ENCODE peak calls at places on chromosomes 12 and 14, in five cellular contexts. One of them, this sample, is unnamed.

GRCh38 chr12:95972832-95973465 is 23.2 kb downstream of the HAL start:
- DNase-seq in K562: no peak
- DNase-seq in tibial nerve: no peak
- DNase-seq in lower leg skin: no peak
- DNase-seq in uterus: no peak
- DNase-seq in this sample: no peak

GRCh38 chr12:80268924-80269749 is 169.8 kb downstream of the OTOGL start:
- DNase-seq in uterus: no peak
- DNase-seq in lower leg skin: no peak
- DNase-seq in tibial nerve: no peak
- DNase-seq in K562: no peak
- DNase-seq in this sample: peak; percentile 28

GRCh38 chr12:27907766-27908165 is 64.8 kb downstream of the PTHLH start:
- DNase-seq in tibial nerve: no peak
- DNase-seq in lower leg skin: no peak
- DNase-seq in K562: no peak
- DNase-seq in uterus: no peak
- DNase-seq in this sample: peak; percentile 8

GRCh38 chr14:105281354-105282097 is 19.3 kb downstream of the BRF1 start:
- DNase-seq in lower leg skin: no peak
- DNase-seq in tibial nerve: peak; percentile 18
- DNase-seq in K562: peak; percentile 52
- DNase-seq in uterus: no peak
- DNase-seq in this sample: no peak

GRCh38 chr12:119835068-119835467 is 42.1 kb downstream of the CIT start:
- DNase-seq in tibial nerve: no peak
- DNase-seq in K562: no peak
- DNase-seq in uterus: no peak
- DNase-seq in lower leg skin: no peak
- DNase-seq in this sample: no peak

GRCh38 chr14:96349286-96350075 is 13.7 kb downstream of the ATG2B start:
- DNase-seq in K562: peak; percentile 41
- DNase-seq in tibial nerve: no peak
- DNase-seq in uterus: no peak
- DNase-seq in lower leg skin: no peak
- DNase-seq in this sample: no peak

GRCh38 chr14:95389471-95390011 is 69.8 kb upstream of the CLMN start:
- DNase-seq in tibial nerve: peak; percentile 67
- DNase-seq in lower leg skin: peak; percentile 63
- DNase-seq in K562: no peak
- DNase-seq in uterus: peak; percentile 46
- DNase-seq in this sample: no peak

GRCh38 chr14:52222901-52223300 is 44.6 kb upstream of the PTGDR start:
- DNase-seq in lower leg skin: no peak
- DNase-seq in K562: no peak
- DNase-seq in tibial nerve: no peak
- DNase-seq in uterus: no peak
- DNase-seq in this sample: no peak

GRCh38 chr14:65035049-65035448 is 48.4 kb downstream of the FNTB start:
- DNase-seq in lower leg skin: no peak
- DNase-seq in K562: no peak
- DNase-seq in uterus: peak; percentile 47
- DNase-seq in tibial nerve: peak; percentile 50
- DNase-seq in this sample: no peak

GRCh38 chr12:109111775-109112491 is 4.5 kb upstream of the ACACB start:
- DNase-seq in K562: peak; percentile 71
- DNase-seq in lower leg skin: peak; percentile 60
- DNase-seq in tibial nerve: peak; percentile 89
- DNase-seq in uterus: peak; percentile 70
- DNase-seq in this sample: no peak

GRCh38 chr12:16437281-16437816 is 89.9 kb downstream of the MGST1 start:
- DNase-seq in uterus: no peak
- DNase-seq in tibial nerve: no peak
- DNase-seq in K562: no peak
- DNase-seq in lower leg skin: no peak
- DNase-seq in this sample: no peak

GRCh38 chr14:23110579-23111375 is 6.0 kb upstream of the CIROP start:
- DNase-seq in tibial nerve: no peak
- DNase-seq in lower leg skin: no peak
- DNase-seq in uterus: no peak
- DNase-seq in K562: no peak
- DNase-seq in this sample: no peak

GRCh38 chr12:188910-189621 is 24.9 kb downstream of the SLC6A12 start:
- DNase-seq in uterus: peak; percentile 52
- DNase-seq in K562: peak; percentile 49
- DNase-seq in tibial nerve: no peak
- DNase-seq in lower leg skin: no peak
- DNase-seq in this sample: peak; percentile 56

GRCh38 chr12:121626853-121627623 is 708 bp downstream of the ORAI1 start:
- DNase-seq in lower leg skin: peak; percentile 47
- DNase-seq in tibial nerve: peak; percentile 44
- DNase-seq in K562: peak; percentile 75
- DNase-seq in uterus: peak; percentile 43
- DNase-seq in this sample: peak; percentile 67

GRCh38 chr12:26090853-26091510 is 33.9 kb downstream of the BHLHE41 start:
- DNase-seq in uterus: no peak
- DNase-seq in lower leg skin: no peak
- DNase-seq in K562: no peak
- DNase-seq in tibial nerve: no peak
- DNase-seq in this sample: peak; percentile 36

GRCh38 chr14:61860294-61860918 is 98.2 kb downstream of the SNAPC1 start:
- DNase-seq in tibial nerve: peak; percentile 47
- DNase-seq in K562: peak; percentile 52
- DNase-seq in lower leg skin: no peak
- DNase-seq in uterus: no peak
- DNase-seq in this sample: peak; percentile 26

GRCh38 chr12:53295070-53295890 is at the start of gene PFDN5:
- DNase-seq in tibial nerve: peak; percentile 73
- DNase-seq in K562: peak; percentile 96
- DNase-seq in uterus: peak; percentile 89
- DNase-seq in lower leg skin: peak; percentile 85
- DNase-seq in this sample: peak; percentile 69

GRCh38 chr12:20410746-20411145 is 42.4 kb downstream of the PDE3A start:
- DNase-seq in uterus: no peak
- DNase-seq in K562: no peak
- DNase-seq in lower leg skin: no peak
- DNase-seq in tibial nerve: no peak
- DNase-seq in this sample: no peak

GRCh38 chr12:92784795-92785562 is 82.2 kb downstream of the PLEKHG7 start:
- DNase-seq in K562: peak; percentile 77
- DNase-seq in lower leg skin: no peak
- DNase-seq in tibial nerve: no peak
- DNase-seq in uterus: no peak
- DNase-seq in this sample: peak; percentile 9

GRCh38 chr12:84912191-84913142 is at the start of gene SLC6A15:
- DNase-seq in lower leg skin: peak; percentile 17
- DNase-seq in uterus: peak; percentile 52
- DNase-seq in tibial nerve: no peak
- DNase-seq in K562: no peak
- DNase-seq in this sample: no peak

GRCh38 chr12:90128526-90128925 is 419.9 kb upstream of the ATP2B1 start:
- DNase-seq in tibial nerve: no peak
- DNase-seq in K562: no peak
- DNase-seq in lower leg skin: no peak
- DNase-seq in uterus: no peak
- DNase-seq in this sample: no peak

GRCh38 chr12:10612954-10613333 is 465 bp downstream of the MAGOHB start:
- DNase-seq in K562: peak; percentile 16
- DNase-seq in tibial nerve: no peak
- DNase-seq in uterus: no peak
- DNase-seq in lower leg skin: no peak
- DNase-seq in this sample: no peak

GRCh38 chr12:91579516-91580263 is 397.1 kb upstream of the DCN start:
- DNase-seq in tibial nerve: no peak
- DNase-seq in K562: no peak
- DNase-seq in lower leg skin: no peak
- DNase-seq in uterus: no peak
- DNase-seq in this sample: no peak

GRCh38 chr14:75126121-75126544 is 715 bp downstream of the NEK9 start:
- DNase-seq in K562: peak; percentile 22
- DNase-seq in uterus: no peak
- DNase-seq in tibial nerve: no peak
- DNase-seq in lower leg skin: no peak
- DNase-seq in this sample: no peak

GRCh38 chr14:73645248-73645610 is 443 bp downstream of the DNAL1 start:
- DNase-seq in lower leg skin: no peak
- DNase-seq in uterus: no peak
- DNase-seq in K562: no peak
- DNase-seq in tibial nerve: no peak
- DNase-seq in this sample: no peak

GRCh38 chr14:73640796-73641195 is 4.0 kb upstream of the DNAL1 start:
- DNase-seq in tibial nerve: no peak
- DNase-seq in lower leg skin: no peak
- DNase-seq in uterus: no peak
- DNase-seq in K562: no peak
- DNase-seq in this sample: no peak

DNA sequence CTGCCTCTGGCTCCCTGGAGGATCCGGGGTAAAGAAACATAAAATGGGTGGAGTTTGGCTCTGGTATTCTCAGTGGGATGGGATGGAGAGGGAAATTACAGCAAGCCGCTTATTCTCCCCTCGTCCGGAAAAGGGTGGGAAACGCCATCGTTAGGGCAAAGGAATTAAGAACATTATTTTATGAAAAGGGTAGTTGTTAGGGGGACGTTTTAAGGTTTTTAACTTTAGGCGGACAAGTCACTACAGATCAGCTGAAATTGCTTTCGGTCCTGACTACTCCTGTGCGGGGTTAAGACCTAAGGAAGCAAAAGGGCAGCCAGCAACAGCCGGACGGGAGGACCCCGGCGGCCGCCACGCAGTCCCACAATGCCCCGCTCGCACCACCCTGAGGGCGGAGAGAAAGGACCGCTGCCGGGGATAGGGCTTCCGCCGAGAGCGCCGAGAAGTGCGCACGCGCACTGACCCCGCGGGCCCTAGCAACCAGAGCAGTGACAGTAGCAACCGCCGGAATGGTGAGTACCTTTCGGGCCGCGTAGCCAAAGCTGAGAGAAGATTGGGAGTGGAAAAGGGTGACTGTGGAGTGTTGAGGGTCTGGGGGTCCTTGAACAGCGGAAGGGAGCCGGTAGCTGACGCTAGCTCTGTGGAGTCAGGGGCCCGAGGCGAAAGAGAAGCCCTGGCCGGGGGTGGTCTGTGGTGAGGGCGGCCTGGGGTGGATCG is at the start of gene DNAL1:
- DNase-seq in K562: peak; percentile 93
- DNase-seq in uterus: peak; percentile 94
- DNase-seq in lower leg skin: peak; percentile 85
- DNase-seq in tibial nerve: peak; percentile 78
- DNase-seq in this sample: peak; percentile 98
- TF ChIP-seq POLR2A in K562: peak; percentile 84
- TF ChIP-seq POLR2A in uterus: peak; percentile 33
- TF ChIP-seq POLR2A in lower leg skin: no peak
- TF ChIP-seq POLR2A in tibial nerve: peak; percentile 62
- TF ChIP-seq POLR2A in this sample: peak; percentile 78

DNA sequence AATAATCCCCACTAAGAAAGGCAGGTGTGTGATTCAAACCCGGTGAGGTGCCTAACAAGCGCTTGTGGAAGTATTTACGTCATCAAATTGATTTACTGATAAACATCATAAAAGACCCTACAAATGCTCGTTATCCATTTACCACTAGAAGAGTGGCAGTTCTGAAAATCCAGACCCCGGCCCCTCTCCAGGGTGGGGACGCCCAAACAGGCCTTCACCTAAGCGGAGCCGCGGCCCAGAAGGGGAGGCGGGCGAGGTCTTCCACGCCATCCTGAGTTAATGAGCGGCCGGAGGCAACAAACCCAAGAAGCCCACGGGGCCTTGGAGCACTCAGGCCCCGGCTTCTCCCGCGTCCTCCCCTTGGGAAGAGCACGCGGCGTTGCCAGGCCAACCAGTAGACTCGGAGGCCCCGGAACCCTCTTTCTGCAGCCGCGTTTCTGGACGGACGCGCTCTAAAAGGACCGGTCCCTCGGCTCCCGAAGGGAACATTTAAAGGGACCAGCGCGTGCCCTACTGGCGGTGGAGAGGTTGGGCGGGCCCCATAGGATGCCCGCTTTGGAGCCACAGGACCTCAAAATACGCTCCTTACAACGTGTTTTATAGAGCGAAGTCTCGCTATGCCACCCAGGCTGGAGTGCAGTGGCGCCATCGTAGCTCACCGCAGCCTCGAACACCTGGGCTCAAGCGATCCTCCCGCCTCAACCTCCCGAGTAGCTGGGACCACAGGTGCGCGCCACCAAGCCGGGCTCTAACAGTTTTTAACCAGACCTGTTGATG is 3.5 kb downstream of the PTPN21 start:
- DNase-seq in uterus: peak; percentile 83
- DNase-seq in lower leg skin: peak; percentile 70
- DNase-seq in K562: peak; percentile 58
- DNase-seq in tibial nerve: peak; percentile 73
- DNase-seq in this sample: no peak
- TF ChIP-seq POLR2A in uterus: no peak
- TF ChIP-seq POLR2A in lower leg skin: no peak
- TF ChIP-seq POLR2A in K562: peak; percentile 20
- TF ChIP-seq POLR2A in tibial nerve: peak; percentile 44
- TF ChIP-seq POLR2A in this sample: no peak

GRCh38 chr14:100692859-100693558 is 33.7 kb upstream of the DLK1 start:
- DNase-seq in uterus: no peak
- DNase-seq in lower leg skin: no peak
- DNase-seq in K562: no peak
- DNase-seq in tibial nerve: no peak
- DNase-seq in this sample: peak; percentile 95
- TF ChIP-seq POLR2A in uterus: no peak
- TF ChIP-seq POLR2A in lower leg skin: no peak
- TF ChIP-seq POLR2A in K562: no peak
- TF ChIP-seq POLR2A in tibial nerve: no peak
- TF ChIP-seq POLR2A in this sample: peak; percentile 48

GRCh38 chr12:76256341-76256740 is 91.9 kb downstream of the BBS10 start:
- DNase-seq in lower leg skin: no peak
- DNase-seq in tibial nerve: no peak
- DNase-seq in K562: no peak
- DNase-seq in uterus: no peak
- DNase-seq in this sample: no peak

GRCh38 chr12:76259071-76259470 is 89.1 kb downstream of the BBS10 start:
- DNase-seq in tibial nerve: no peak
- DNase-seq in K562: no peak
- DNase-seq in uterus: no peak
- DNase-seq in lower leg skin: no peak
- DNase-seq in this sample: no peak

GRCh38 chr12:76256904-76257303 is 91.3 kb downstream of the BBS10 start:
- DNase-seq in tibial nerve: no peak
- DNase-seq in uterus: no peak
- DNase-seq in lower leg skin: no peak
- DNase-seq in K562: no peak
- DNase-seq in this sample: no peak

GRCh38 chr12:76259660-76260389 is 88.4 kb downstream of the BBS10 start:
- DNase-seq in tibial nerve: no peak
- DNase-seq in K562: no peak
- DNase-seq in uterus: no peak
- DNase-seq in lower leg skin: peak; percentile 60
- DNase-seq in this sample: peak; percentile 25

DNA sequence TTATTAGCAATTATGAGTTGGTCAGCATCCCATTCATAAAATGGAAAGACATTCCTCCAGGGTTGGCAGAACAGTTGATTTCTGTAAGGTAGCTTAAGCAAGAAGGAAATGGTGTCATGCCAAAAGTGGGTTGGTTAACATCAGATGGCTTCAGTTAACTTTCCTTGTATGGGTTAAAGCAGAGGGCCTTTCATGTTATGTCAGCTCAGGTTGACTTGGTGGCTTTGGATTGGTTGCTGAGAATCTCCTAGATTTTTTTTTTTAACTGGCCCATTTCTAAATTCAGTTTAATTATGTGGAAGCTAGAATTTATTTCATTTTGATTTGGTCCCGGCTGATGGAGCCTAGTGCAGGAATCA is 87.8 kb downstream of the BBS10 start:
- DNase-seq in K562: no peak
- DNase-seq in tibial nerve: no peak
- DNase-seq in lower leg skin: no peak
- DNase-seq in uterus: no peak
- DNase-seq in this sample: no peak
- TF ChIP-seq POLR2A in K562: no peak
- TF ChIP-seq POLR2A in tibial nerve: no peak
- TF ChIP-seq POLR2A in lower leg skin: no peak
- TF ChIP-seq POLR2A in uterus: no peak
- TF ChIP-seq POLR2A in this sample: no peak